ENCODE peak calls at places on chromosomes 5 and 9, in six cellular contexts. R is CD4-positive, alpha-beta T cell; L is glutamatergic neuron; O is H9; E is upper lobe of left lung; X is fibroblast of mammary gland. A is an unnamed sample.

GRCh38 chr9:100690438-100690837 is 112.6 kb downstream of the CAVIN4 start:
- DNase-seq in E (no peak), R (no peak), L (no peak), X (no peak), O (no peak), A (no peak)

GRCh38 chr9:31799953-31800609 is 584.4 kb upstream of the ACO1 start:
- DNase-seq in O (peak; percentile 50), R (no peak), X (peak; percentile 2), E (no peak), L (no peak), A (no peak)

GRCh38 chr9:124040935-124041816 is 29.6 kb downstream of the LHX2 start:
- DNase-seq in E (peak; percentile 60), X (no peak), R (peak; percentile 16), O (peak; percentile 67), L (peak; percentile 76), A (peak; percentile 71)

GRCh38 chr5:5298068-5298633 is 124.3 kb upstream of the ICE1 start:
- DNase-seq in L (no peak), O (no peak), R (no peak), E (no peak), X (no peak), A (no peak)

GRCh38 chr9:117092582-117092981 is 322.3 kb downstream of the ASTN2 start:
- DNase-seq in O (no peak), X (peak; percentile 28), L (no peak), E (no peak), R (no peak), A (no peak)

GRCh38 chr9:8437878-8438277 is 638.3 kb upstream of the DMAC1 start:
- DNase-seq in E (no peak), L (no peak), R (no peak), O (no peak), X (peak; percentile 31), A (no peak)

GRCh38 chr9:69234683-69235082 is 60.6 kb downstream of the TJP2 start:
- DNase-seq in X (no peak), R (no peak), O (no peak), L (no peak), E (no peak), A (no peak)

GRCh38 chr5:45521067-45521466 is 175.1 kb downstream of the HCN1 start:
- DNase-seq in X (peak; percentile 4), L (peak; percentile 70), E (no peak), O (peak; percentile 52), R (no peak), A (peak; percentile 20)

GRCh38 chr5:94690778-94691177 is 72.3 kb downstream of the SLF1 start:
- DNase-seq in E (no peak), R (no peak), X (no peak), L (no peak), O (no peak), A (no peak)

GRCh38 chr5:59069438-59070079 is 486.7 kb downstream of the RAB3C start:
- DNase-seq in R (no peak), X (peak; percentile 100), L (no peak), O (no peak), E (no peak), A (no peak)

GRCh38 chr9:116525611-116526010 is 161.5 kb upstream of the TRIM32 start:
- DNase-seq in X (no peak), R (no peak), O (no peak), L (no peak), E (no peak), A (no peak)

GRCh38 chr9:131657031-131657377 is 82.9 kb downstream of the RAPGEF1 start:
- DNase-seq in E (no peak), O (no peak), L (no peak), X (no peak), R (no peak), A (no peak)

GRCh38 chr5:27652505-27652904 is 614.1 kb upstream of the CDH9 start:
- DNase-seq in R (no peak), O (peak; percentile 62), E (no peak), X (no peak), L (no peak), A (no peak)
- TF ChIP-seq CTCF in R (no peak), O (peak; percentile 63), E (no peak), X (no peak), L (peak; percentile 24), A (no peak)

GRCh38 chr9:37264539-37264938 is 144.2 kb downstream of the ZCCHC7 start:
- DNase-seq in R (no peak), O (no peak), E (no peak), X (no peak), L (no peak), A (no peak)

GRCh38 chr9:37266630-37267029 is 146.3 kb downstream of the ZCCHC7 start:
- DNase-seq in R (no peak), O (no peak), E (no peak), X (no peak), L (no peak), A (no peak)

GRCh38 chr9:37259906-37260305 is 139.5 kb downstream of the ZCCHC7 start:
- DNase-seq in O (no peak), X (no peak), E (no peak), R (no peak), L (no peak), A (no peak)

GRCh38 chr9:37262410-37262809 is 142.0 kb downstream of the ZCCHC7 start:
- DNase-seq in L (peak; percentile 34), E (no peak), R (no peak), O (no peak), X (peak; percentile 41), A (peak; percentile 11)
- TF ChIP-seq CTCF in L (peak; percentile 18), E (no peak), R (peak; percentile 13), O (peak; percentile 84), X (peak; percentile 52), A (peak; percentile 61)

GRCh38 chr5:143806568-143806967 is 5.4 kb upstream of the HMHB1 start:
- DNase-seq in O (no peak), X (no peak), R (no peak), L (no peak), E (peak; percentile 23), A (no peak)

GRCh38 chr5:143807401-143807800 is 4.6 kb upstream of the HMHB1 start:
- DNase-seq in O (no peak), E (no peak), R (no peak), X (no peak), L (no peak), A (no peak)

GRCh38 chr5:143812085-143812705 is at the start of gene HMHB1:
- DNase-seq in O (no peak), X (no peak), R (no peak), L (no peak), E (no peak), A (no peak)
- TF ChIP-seq CTCF in O (no peak), X (no peak), R (no peak), L (no peak), E (no peak), A (no peak)

GRCh38 chr5:16450163-16450562 is 15.4 kb downstream of the ZNF622 start:
- DNase-seq in E (no peak), L (no peak), R (no peak), X (no peak), O (no peak), A (no peak)

GRCh38 chr5:16456103-16456832 is 9.3 kb downstream of the ZNF622 start:
- DNase-seq in X (peak; percentile 87), L (no peak), O (no peak), E (peak; percentile 85), R (no peak), A (peak; percentile 12)

GRCh38 chr5:16454686-16455085 is 10.9 kb downstream of the ZNF622 start:
- DNase-seq in E (no peak), L (no peak), O (no peak), X (peak; percentile 84), R (no peak), A (no peak)

GRCh38 chr5:16455670-16456069 is 9.9 kb downstream of the ZNF622 start:
- DNase-seq in R (no peak), X (no peak), L (no peak), E (no peak), O (no peak), A (no peak)

GRCh38 chr5:16453609-16454008 is 12.0 kb downstream of the ZNF622 start:
- DNase-seq in X (no peak), O (no peak), R (no peak), E (no peak), L (no peak), A (no peak)
- TF ChIP-seq CTCF in X (no peak), O (peak; percentile 46), R (no peak), E (no peak), L (no peak), A (peak; percentile 18)

GRCh38 chr9:105479846-105480245 is 32.0 kb downstream of the FSD1L start:
- DNase-seq in L (no peak), R (no peak), O (no peak), E (no peak), X (peak; percentile 14), A (no peak)

GRCh38 chr9:105473221-105473620 is 25.4 kb downstream of the FSD1L start:
- DNase-seq in L (no peak), O (no peak), X (no peak), R (no peak), E (no peak), A (no peak)

DNA sequence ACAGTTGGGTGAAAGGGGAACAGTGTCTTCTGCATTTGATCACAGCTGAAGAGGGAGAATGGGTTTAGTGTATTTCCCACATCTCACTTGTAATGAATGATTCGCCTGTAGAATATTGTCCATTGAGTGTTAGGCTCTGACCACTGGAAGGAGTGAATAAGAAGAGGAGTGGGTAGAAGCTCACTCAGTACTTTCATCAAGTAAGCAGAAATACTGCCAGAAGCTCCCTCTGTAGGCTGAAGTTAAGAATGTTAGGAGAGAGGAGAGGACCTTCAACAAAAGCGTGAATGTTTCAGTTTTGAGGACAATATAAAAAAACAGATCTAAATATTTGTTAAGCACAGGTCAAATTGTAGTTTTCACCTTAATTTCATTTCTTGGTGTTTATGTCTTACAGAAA is 27.5 kb downstream of the FSD1L start:
- DNase-seq in O (no peak), E (no peak), R (no peak), X (peak; percentile 56), L (no peak), A (no peak)
- TF ChIP-seq CTCF in O (peak; percentile 64), E (no peak), R (no peak), X (peak; percentile 51), L (peak; percentile 23), A (peak; percentile 49)

GRCh38 chr5:1226231-1226630 is 1.1 kb downstream of the SLC6A18 start:
- DNase-seq in L (no peak), X (no peak), R (no peak), E (no peak), O (no peak), A (no peak)

GRCh38 chr5:1226839-1227238 is 1.7 kb downstream of the SLC6A18 start:
- DNase-seq in E (no peak), L (no peak), X (no peak), O (no peak), R (no peak), A (no peak)

GRCh38 chr5:1227669-1228068 is 2.5 kb downstream of the SLC6A18 start:
- DNase-seq in E (peak; percentile 60), R (no peak), L (no peak), X (peak; percentile 13), O (no peak), A (no peak)

GRCh38 chr5:1229822-1230221 is 4.6 kb downstream of the SLC6A18 start:
- DNase-seq in R (no peak), O (no peak), E (no peak), X (no peak), L (no peak), A (no peak)

DNA sequence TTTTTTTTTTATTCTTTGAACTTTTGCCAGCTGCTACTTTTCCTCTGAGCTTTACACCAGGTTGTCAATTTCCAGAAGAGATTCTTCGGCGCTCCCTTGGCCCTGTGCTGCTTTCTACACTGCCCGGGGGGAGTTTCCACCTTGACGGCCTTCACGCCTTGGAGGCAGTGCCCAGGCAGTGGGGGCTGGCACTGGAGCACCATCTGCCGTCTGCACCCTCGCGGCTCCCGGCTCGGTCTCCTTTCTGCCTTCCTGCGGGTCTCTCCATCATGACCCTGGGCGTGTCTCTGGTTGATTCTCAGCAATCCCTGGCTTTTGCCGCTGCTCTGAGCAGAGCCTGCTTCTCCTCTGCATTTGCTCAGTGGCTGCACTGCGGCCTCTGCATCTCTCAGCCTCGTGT is 2.9 kb downstream of the SLC6A18 start:
- DNase-seq in E (no peak), X (no peak), R (no peak), O (no peak), L (no peak), A (no peak)
- TF ChIP-seq CTCF in E (no peak), X (no peak), R (no peak), O (no peak), L (no peak), A (no peak)